ENCODE peak calls at places on chromosomes 11 and 22, in ten cellular contexts. One of them, this sample, is unnamed.

GRCh38 chr11:33579101-33579500 is 121.5 kb downstream of the C11orf91 start:
- DNase-seq in activated CD8-positive, alpha-beta memory T cell treated with anti-CD3 and anti-CD28 coated beads, Interleukin-2, amount 50 U/mL, for 48 hours: no peak
- DNase-seq in NCI-H460: no peak
- DNase-seq in CD8-positive, alpha-beta memory T cell: no peak
- DNase-seq in naive thymus-derived CD8-positive, alpha-beta T cell: no peak
- DNase-seq in GDM1: no peak
- DNase-seq in HFFc6: no peak
- DNase-seq in lung microvascular endothelial cell: no peak
- DNase-seq in mammary epithelial cell: no peak
- DNase-seq in mesothelial cell of epicardium: no peak
- DNase-seq in this sample: no peak

GRCh38 chr11:104127828-104128227 is 36.1 kb downstream of the PDGFD start:
- DNase-seq in activated CD8-positive, alpha-beta memory T cell treated with anti-CD3 and anti-CD28 coated beads, Interleukin-2, amount 50 U/mL, for 48 hours: no peak
- DNase-seq in mammary epithelial cell: peak; percentile 54
- DNase-seq in CD8-positive, alpha-beta memory T cell: no peak
- DNase-seq in HFFc6: peak; percentile 43
- DNase-seq in mesothelial cell of epicardium: no peak
- DNase-seq in GDM1: no peak
- DNase-seq in naive thymus-derived CD8-positive, alpha-beta T cell: no peak
- DNase-seq in NCI-H460: no peak
- DNase-seq in lung microvascular endothelial cell: no peak
- DNase-seq in this sample: no peak

GRCh38 chr22:38284042-38284402 is 11.2 kb upstream of the TMEM184B start:
- DNase-seq in mesothelial cell of epicardium: no peak
- DNase-seq in lung microvascular endothelial cell: no peak
- DNase-seq in HFFc6: peak; percentile 90
- DNase-seq in NCI-H460: no peak
- DNase-seq in activated CD8-positive, alpha-beta memory T cell treated with anti-CD3 and anti-CD28 coated beads, Interleukin-2, amount 50 U/mL, for 48 hours: no peak
- DNase-seq in mammary epithelial cell: no peak
- DNase-seq in GDM1: no peak
- DNase-seq in naive thymus-derived CD8-positive, alpha-beta T cell: no peak
- DNase-seq in CD8-positive, alpha-beta memory T cell: no peak
- DNase-seq in this sample: no peak

GRCh38 chr11:130979386-130979972 is 63.2 kb upstream of the SNX19 start:
- DNase-seq in activated CD8-positive, alpha-beta memory T cell treated with anti-CD3 and anti-CD28 coated beads, Interleukin-2, amount 50 U/mL, for 48 hours: no peak
- DNase-seq in NCI-H460: no peak
- DNase-seq in mesothelial cell of epicardium: no peak
- DNase-seq in GDM1: no peak
- DNase-seq in HFFc6: peak; percentile 12
- DNase-seq in CD8-positive, alpha-beta memory T cell: no peak
- DNase-seq in naive thymus-derived CD8-positive, alpha-beta T cell: no peak
- DNase-seq in lung microvascular endothelial cell: peak; percentile 17
- DNase-seq in mammary epithelial cell: peak; percentile 36
- DNase-seq in this sample: no peak

GRCh38 chr11:65553301-65554001 is 4.7 kb downstream of the LTBP3 start:
- DNase-seq in activated CD8-positive, alpha-beta memory T cell treated with anti-CD3 and anti-CD28 coated beads, Interleukin-2, amount 50 U/mL, for 48 hours: no peak
- DNase-seq in mammary epithelial cell: no peak
- DNase-seq in lung microvascular endothelial cell: no peak
- DNase-seq in naive thymus-derived CD8-positive, alpha-beta T cell: peak; percentile 80
- DNase-seq in HFFc6: no peak
- DNase-seq in GDM1: no peak
- DNase-seq in NCI-H460: no peak
- DNase-seq in CD8-positive, alpha-beta memory T cell: peak; percentile 81
- DNase-seq in mesothelial cell of epicardium: no peak
- DNase-seq in this sample: no peak

GRCh38 chr22:38951734-38952133 is 5.7 kb upstream of the APOBEC3A start:
- DNase-seq in HFFc6: no peak
- DNase-seq in NCI-H460: no peak
- DNase-seq in mesothelial cell of epicardium: no peak
- DNase-seq in naive thymus-derived CD8-positive, alpha-beta T cell: no peak
- DNase-seq in GDM1: no peak
- DNase-seq in activated CD8-positive, alpha-beta memory T cell treated with anti-CD3 and anti-CD28 coated beads, Interleukin-2, amount 50 U/mL, for 48 hours: no peak
- DNase-seq in lung microvascular endothelial cell: no peak
- DNase-seq in mammary epithelial cell: no peak
- DNase-seq in CD8-positive, alpha-beta memory T cell: no peak
- DNase-seq in this sample: no peak

GRCh38 chr22:48488611-48489456 is 1338.8 kb downstream of the BRD1 start:
- DNase-seq in GDM1: no peak
- DNase-seq in CD8-positive, alpha-beta memory T cell: no peak
- DNase-seq in HFFc6: no peak
- DNase-seq in lung microvascular endothelial cell: no peak
- DNase-seq in mesothelial cell of epicardium: no peak
- DNase-seq in NCI-H460: no peak
- DNase-seq in naive thymus-derived CD8-positive, alpha-beta T cell: no peak
- DNase-seq in mammary epithelial cell: no peak
- DNase-seq in activated CD8-positive, alpha-beta memory T cell treated with anti-CD3 and anti-CD28 coated beads, Interleukin-2, amount 50 U/mL, for 48 hours: peak; percentile 17
- DNase-seq in this sample: no peak

GRCh38 chr11:12232819-12233601 is 122.6 kb downstream of the MICAL2 start:
- DNase-seq in naive thymus-derived CD8-positive, alpha-beta T cell: no peak
- DNase-seq in mammary epithelial cell: peak; percentile 80
- DNase-seq in NCI-H460: no peak
- DNase-seq in lung microvascular endothelial cell: peak; percentile 84
- DNase-seq in CD8-positive, alpha-beta memory T cell: no peak
- DNase-seq in activated CD8-positive, alpha-beta memory T cell treated with anti-CD3 and anti-CD28 coated beads, Interleukin-2, amount 50 U/mL, for 48 hours: no peak
- DNase-seq in HFFc6: peak; percentile 89
- DNase-seq in mesothelial cell of epicardium: no peak
- DNase-seq in GDM1: no peak
- DNase-seq in this sample: no peak

GRCh38 chr22:43429426-43429825 is 17.6 kb downstream of the MPPED1 start:
- DNase-seq in activated CD8-positive, alpha-beta memory T cell treated with anti-CD3 and anti-CD28 coated beads, Interleukin-2, amount 50 U/mL, for 48 hours: no peak
- DNase-seq in lung microvascular endothelial cell: no peak
- DNase-seq in mesothelial cell of epicardium: no peak
- DNase-seq in HFFc6: no peak
- DNase-seq in mammary epithelial cell: no peak
- DNase-seq in CD8-positive, alpha-beta memory T cell: no peak
- DNase-seq in naive thymus-derived CD8-positive, alpha-beta T cell: no peak
- DNase-seq in GDM1: no peak
- DNase-seq in NCI-H460: no peak
- DNase-seq in this sample: no peak

This sample was measured in NCI-H146.